ENCODE peak calls at places on chromosome 21, in eight cellular contexts. U, P, V, Y, T, N, K and Q are unnamed samples.

GRCh38 chr21:15343066-15343465 is 278.3 kb upstream of the NRIP1 start:
- DNase-seq in Y (no peak), V (no peak), P (no peak), T (no peak), N (no peak), K (no peak), U (no peak), Q (no peak)

GRCh38 chr21:45404726-45405270 is at the start of gene COL18A1:
- DNase-seq in Y (no peak), N (no peak), P (no peak), K (peak; percentile 52), U (peak; percentile 31), V (peak; percentile 27), T (no peak), Q (no peak)

GRCh38 chr21:14403681-14404318 is 20.9 kb upstream of the HSPA13 start:
- DNase-seq in U (peak; percentile 43), K (no peak), T (peak; percentile 33), N (no peak), Y (no peak), P (peak; percentile 18), V (no peak), Q (no peak)

GRCh38 chr21:41801256-41801655 is 34.4 kb upstream of the RIPK4 start:
- DNase-seq in K (no peak), Y (no peak), U (no peak), T (no peak), P (no peak), N (no peak), V (no peak), Q (no peak)

GRCh38 chr21:23968722-23969647 is 1638.3 kb downstream of the MRPL39 start:
- DNase-seq in T (peak; percentile 12), K (peak; percentile 57), V (peak; percentile 51), U (peak; percentile 10), P (peak; percentile 4), Y (peak; percentile 88), N (peak; percentile 82), Q (peak; percentile 22)

GRCh38 chr21:35509004-35509704 is 460.1 kb upstream of the RUNX1 start:
- DNase-seq in N (no peak), K (no peak), Y (no peak), U (no peak), V (no peak), T (no peak), P (no peak), Q (no peak)

GRCh38 chr21:41662161-41662560 is 104.7 kb downstream of the RIPK4 start:
- DNase-seq in N (no peak), T (no peak), K (no peak), U (no peak), Y (no peak), P (no peak), V (no peak), Q (no peak)

GRCh38 chr21:45359451-45360217 is 45.3 kb upstream of the COL18A1 start:
- DNase-seq in N (no peak), Y (no peak), T (no peak), V (no peak), U (no peak), K (no peak), P (no peak), Q (no peak)

GRCh38 chr21:42830456-42831455 is 48.6 kb downstream of the WDR4 start:
- DNase-seq in T (no peak), V (no peak), Y (no peak), K (peak; percentile 25), P (no peak), N (peak; percentile 45), U (peak; percentile 32), Q (peak; percentile 20)

GRCh38 chr21:45612096-45613019 is 31.2 kb upstream of the PCBP3 start:
- DNase-seq in T (no peak), V (peak; percentile 1), K (no peak), N (peak; percentile 10), Y (peak; percentile 83), U (no peak), P (peak; percentile 10), Q (no peak)

GRCh38 chr21:22374218-22374969 is 1376.2 kb downstream of the NCAM2 start:
- DNase-seq in T (peak; percentile 75), Y (no peak), K (no peak), P (no peak), U (no peak), V (no peak), N (no peak), Q (no peak)

GRCh38 chr21:42149656-42150457 is 69.1 kb upstream of the ABCG1 start:
- DNase-seq in K (no peak), P (no peak), V (no peak), T (no peak), U (no peak), N (peak; percentile 14), Y (no peak), Q (no peak)

GRCh38 chr21:42688841-42689371 is 35.5 kb downstream of the PDE9A start:
- DNase-seq in Y (no peak), N (no peak), K (no peak), V (no peak), P (no peak), U (no peak), T (no peak), Q (no peak)

GRCh38 chr21:46122241-46122671 is 24.3 kb downstream of the COL6A2 start:
- DNase-seq in P (no peak), Y (no peak), U (no peak), K (peak; percentile 24), N (peak; percentile 21), V (no peak), T (no peak), Q (no peak)

GRCh38 chr21:42677339-42678117 is 24.1 kb downstream of the PDE9A start:
- DNase-seq in N (no peak), V (no peak), P (peak; percentile 31), K (no peak), Y (peak; percentile 73), U (no peak), T (no peak), Q (no peak)

GRCh38 chr21:18265955-18266354 is 21.3 kb downstream of the CHODL start:
- DNase-seq in N (no peak), V (no peak), P (no peak), T (no peak), K (no peak), U (no peak), Y (no peak), Q (no peak)

GRCh38 chr21:37792046-37792445 is 124.2 kb downstream of the KCNJ6 start:
- DNase-seq in P (no peak), N (no peak), Y (no peak), V (no peak), U (no peak), T (no peak), K (no peak), Q (no peak)

GRCh38 chr21:33761104-33762036 is 119.1 kb downstream of the ITSN1 start:
- DNase-seq in K (no peak), P (peak; percentile 93), N (no peak), U (peak; percentile 19), Y (no peak), T (peak; percentile 31), V (no peak), Q (no peak)

GRCh38 chr21:42705346-42705745 is 51.9 kb downstream of the PDE9A start:
- DNase-seq in Y (no peak), K (no peak), U (no peak), P (no peak), T (no peak), V (no peak), N (no peak), Q (no peak)

GRCh38 chr21:44050276-44050675 is 38.2 kb downstream of the TRAPPC10 start:
- DNase-seq in K (no peak), P (no peak), N (no peak), V (no peak), T (no peak), U (no peak), Y (no peak), Q (no peak)

GRCh38 chr21:42280356-42281195 is 34.6 kb downstream of the TFF3 start:
- DNase-seq in U (no peak), V (no peak), N (no peak), K (no peak), Y (no peak), P (no peak), T (no peak), Q (no peak)

GRCh38 chr21:33075596-33076195 is 5.8 kb downstream of the OLIG1 start:
- DNase-seq in U (peak; percentile 8), P (no peak), V (no peak), T (no peak), Y (no peak), N (no peak), K (no peak), Q (no peak)

GRCh38 chr21:45427331-45428271 is 22.6 kb downstream of the COL18A1 start:
- DNase-seq in P (peak; percentile 78), Y (no peak), U (peak; percentile 50), V (no peak), K (peak; percentile 36), N (no peak), T (no peak), Q (no peak)

GRCh38 chr21:10639123-10639522 is 117.7 kb downstream of the TPTE start:
- DNase-seq in K (no peak), T (no peak), P (no peak), V (no peak), N (no peak), Y (no peak), U (no peak), Q (no peak)

GRCh38 chr21:37373539-37373938 is 7.0 kb downstream of the DYRK1A start:
- DNase-seq in T (no peak), P (no peak), K (no peak), V (no peak), U (no peak), N (no peak), Y (no peak), Q (no peak)

GRCh38 chr21:26385721-26386120 is 187.4 kb downstream of the CYYR1 start:
- DNase-seq in P (no peak), V (no peak), N (no peak), T (no peak), K (no peak), U (no peak), Y (no peak), Q (no peak)

GRCh38 chr21:44929799-44930542 is 9.3 kb upstream of the ITGB2 start:
- DNase-seq in T (no peak), P (no peak), Y (no peak), V (no peak), U (no peak), K (no peak), N (no peak), Q (no peak)

GRCh38 chr21:29033871-29034270 is 9.4 kb downstream of the USP16 start:
- DNase-seq in Y (no peak), K (no peak), N (no peak), P (no peak), U (no peak), V (no peak), T (no peak), Q (no peak)

GRCh38 chr21:45401054-45401518 is 3.9 kb upstream of the COL18A1 start:
- DNase-seq in K (no peak), U (no peak), P (no peak), V (no peak), N (no peak), T (no peak), Y (no peak), Q (no peak)

GRCh38 chr21:33640697-33641338 is 723 bp downstream of the CRYZL1 start:
- DNase-seq in V (no peak), U (no peak), N (peak; percentile 35), Y (no peak), K (no peak), T (no peak), P (no peak), Q (peak; percentile 31)

GRCh38 chr21:32347887-32348450 is 44.8 kb downstream of the URB1 start:
- DNase-seq in Y (no peak), P (no peak), V (no peak), N (no peak), U (no peak), T (peak; percentile 48), K (no peak), Q (peak; percentile 53)

GRCh38 chr21:42406201-42406601 is 2.5 kb downstream of the UBASH3A start:
- DNase-seq in P (no peak), V (no peak), N (peak; percentile 65), K (no peak), Y (no peak), U (no peak), T (peak; percentile 42), Q (no peak)

GRCh38 chr21:39373634-39374033 is 24.7 kb upstream of the HMGN1 start:
- DNase-seq in U (peak; percentile 30), P (no peak), T (peak; percentile 64), Y (peak; percentile 33), N (no peak), K (no peak), V (no peak), Q (no peak)